ENCODE peak calls at places on chromosomes 11 and 22, in six cellular contexts. N is neural progenitor cell, X is OCI-LY7, B is neuronal stem cell, M is astrocyte, S is fibroblast of lung. D is an unnamed sample.

GRCh38 chr11:115607621-115608191 is 103.5 kb upstream of the CADM1 start:
- DNase-seq in N (peak; percentile 31), X (no peak), B (no peak), M (peak; percentile 75), S (no peak), D (no peak)

GRCh38 chr22:45261407-45262088 is 20.9 kb upstream of the KIAA0930 start:
- DNase-seq in N (no peak), X (peak; percentile 65), B (no peak), M (no peak), S (no peak), D (peak; percentile 23)

GRCh38 chr11:65404210-65404609 is 17.8 kb downstream of the FRMD8 start:
- DNase-seq in N (no peak), X (no peak), B (no peak), M (no peak), S (no peak), D (peak; percentile 75)

GRCh38 chr11:130211781-130212401 is 52.3 kb downstream of the ST14 start:
- DNase-seq in N (no peak), X (no peak), B (no peak), M (no peak), S (no peak), D (peak; percentile 66)

GRCh38 chr11:118418770-118419169 is 17.4 kb downstream of the ATP5MG start:
- DNase-seq in N (no peak), X (no peak), B (no peak), M (no peak), S (no peak), D (peak; percentile 22)

GRCh38 chr11:48020092-48020755 is 39.9 kb downstream of the PTPRJ start:
- DNase-seq in N (no peak), X (peak; percentile 92), B (no peak), M (no peak), S (no peak), D (peak; percentile 38)

GRCh38 chr11:8261921-8262551 is 1.6 kb downstream of the LMO1 start:
- DNase-seq in N (no peak), X (no peak), B (no peak), M (no peak), S (no peak), D (peak; percentile 73)

GRCh38 chr22:39098026-39098425 is 982 bp downstream of the APOBEC3H start:
- DNase-seq in N (peak; percentile 72), X (peak; percentile 30), B (no peak), M (no peak), S (no peak), D (no peak)

GRCh38 chr11:46686886-46687810 is 13.3 kb downstream of the ARHGAP1 start:
- DNase-seq in N (no peak), X (no peak), B (no peak), M (peak; percentile 82), S (peak; percentile 92), D (peak; percentile 98)

GRCh38 chr22:22855617-22856308 is 31.9 kb upstream of the IGLL5 start:
- DNase-seq in N (peak; percentile 54), X (peak; percentile 82), B (no peak), M (no peak), S (no peak), D (no peak)

GRCh38 chr11:19561011-19561410 is 151.6 kb upstream of the NAV2 start:
- DNase-seq in N (no peak), X (no peak), B (no peak), M (peak; percentile 22), S (peak; percentile 24), D (no peak)

GRCh38 chr22:39947488-39948216 is 12.5 kb upstream of the TMA7B start:
- DNase-seq in N (no peak), X (no peak), B (no peak), M (no peak), S (no peak), D (no peak)

GRCh38 chr11:126332221-126332711 is 23.2 kb upstream of the ST3GAL4 start:
- DNase-seq in N (no peak), X (no peak), B (no peak), M (peak; percentile 82), S (peak; percentile 85), D (peak; percentile 97)

GRCh38 chr11:56412396-56412795 is at the start of gene OR5AL1:
- DNase-seq in N (no peak), X (no peak), B (no peak), M (no peak), S (no peak), D (no peak)

GRCh38 chr11:18209058-18209457 is 27.5 kb downstream of the SAA4 start:
- DNase-seq in N (no peak), X (no peak), B (no peak), M (no peak), S (no peak), D (no peak)

GRCh38 chr11:5092821-5093585 is 23.6 kb downstream of the OR52E1 start:
- DNase-seq in N (no peak), X (no peak), B (no peak), M (no peak), S (no peak), D (peak; percentile 15)

GRCh38 chr11:11010624-11011127 is 152.8 kb upstream of the ZBED5 start:
- DNase-seq in N (peak; percentile 70), X (no peak), B (peak; percentile 29), M (peak; percentile 12), S (peak; percentile 20), D (no peak)

GRCh38 chr11:45045692-45046471 is 95.2 kb upstream of the TP53I11 start:
- DNase-seq in N (no peak), X (no peak), B (no peak), M (peak; percentile 34), S (peak; percentile 56), D (peak; percentile 88)

GRCh38 chr11:129710423-129710822 is 105.2 kb upstream of the TMEM45B start:
- DNase-seq in N (no peak), X (no peak), B (no peak), M (no peak), S (no peak), D (no peak)

GRCh38 chr11:8867856-8868705 is 42.9 kb upstream of the AKIP1 start:
- DNase-seq in N (no peak), X (no peak), B (no peak), M (peak; percentile 64), S (peak; percentile 67), D (no peak)

GRCh38 chr11:1086171-1087102 is 11.8 kb downstream of the MUC2 start:
- DNase-seq in N (no peak), X (no peak), B (no peak), M (no peak), S (no peak), D (peak; percentile 84)

GRCh38 chr11:129312741-129313587 is 62.7 kb upstream of the BARX2 start:
- DNase-seq in N (no peak), X (no peak), B (no peak), M (no peak), S (peak; percentile 45), D (no peak)

GRCh38 chr22:35861451-35861850 is 143.8 kb downstream of the APOL5 start:
- DNase-seq in N (no peak), X (peak; percentile 84), B (no peak), M (no peak), S (no peak), D (no peak)

GRCh38 chr11:77346906-77347603 is 45.6 kb upstream of the GDPD4 start:
- DNase-seq in N (no peak), X (no peak), B (no peak), M (peak; percentile 97), S (peak; percentile 67), D (peak; percentile 48)

GRCh38 chr11:28981331-28981865 is 873.2 kb downstream of the METTL15 start:
- DNase-seq in N (no peak), X (no peak), B (no peak), M (peak; percentile 27), S (peak; percentile 9), D (no peak)

GRCh38 chr22:49327411-49327810 is 500.3 kb downstream of the BRD1 start:
- DNase-seq in N (no peak), X (no peak), B (no peak), M (no peak), S (no peak), D (peak; percentile 60)

GRCh38 chr11:117316197-117316961 is at the start of gene BACE1:
- DNase-seq in N (peak; percentile 96), X (no peak), B (peak; percentile 83), M (peak; percentile 76), S (peak; percentile 88), D (peak; percentile 98)

GRCh38 chr22:29780781-29781676 is 13.9 kb downstream of the UQCR10 start:
- DNase-seq in N (no peak), X (no peak), B (no peak), M (peak; percentile 93), S (peak; percentile 52), D (peak; percentile 88)

GRCh38 chr11:2445948-2446551 is 1.2 kb downstream of the KCNQ1 start:
- DNase-seq in N (no peak), X (no peak), B (no peak), M (no peak), S (no peak), D (peak; percentile 92)

GRCh38 chr11:134331565-134332188 is at the start of gene GLB1L2:
- DNase-seq in N (peak; percentile 91), X (no peak), B (peak; percentile 75), M (no peak), S (peak; percentile 25), D (peak; percentile 88)

GRCh38 chr11:131430466-131431176 is 60.2 kb downstream of the NTM start:
- DNase-seq in N (no peak), X (no peak), B (no peak), M (no peak), S (peak; percentile 18), D (no peak)

DNA sequence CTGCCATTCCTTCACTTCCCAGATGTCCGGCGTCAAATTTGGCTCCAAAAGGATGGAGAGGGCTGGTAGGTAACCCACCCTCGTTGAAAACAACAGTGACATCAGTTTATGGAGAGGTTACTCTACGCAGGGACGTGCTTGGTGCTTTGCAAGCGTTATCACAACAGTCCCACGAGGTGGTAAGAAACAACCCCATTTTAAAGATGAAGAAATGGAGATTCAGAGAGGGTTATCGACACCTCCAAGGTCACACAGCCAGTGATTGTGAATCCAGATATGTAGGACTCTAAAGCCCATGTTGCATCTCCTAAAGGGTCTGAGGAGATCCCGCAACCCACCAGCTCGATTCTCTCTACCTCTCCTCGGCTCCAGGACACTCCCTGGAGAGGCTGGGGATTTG is 773 bp downstream of the MIAT start:
- DNase-seq in N (no peak), X (no peak), B (no peak), M (no peak), S (no peak), D (no peak)
- H3K4me3 ChIP-seq in N (peak overlapping the region; percentile 97), X (peak overlapping the region; percentile 29), B (peak overlapping the region; percentile 63), M (peak overlapping the region; percentile 8), S (peak overlapping the region; percentile 40), D (peak overlapping the region; percentile 53)

DNA sequence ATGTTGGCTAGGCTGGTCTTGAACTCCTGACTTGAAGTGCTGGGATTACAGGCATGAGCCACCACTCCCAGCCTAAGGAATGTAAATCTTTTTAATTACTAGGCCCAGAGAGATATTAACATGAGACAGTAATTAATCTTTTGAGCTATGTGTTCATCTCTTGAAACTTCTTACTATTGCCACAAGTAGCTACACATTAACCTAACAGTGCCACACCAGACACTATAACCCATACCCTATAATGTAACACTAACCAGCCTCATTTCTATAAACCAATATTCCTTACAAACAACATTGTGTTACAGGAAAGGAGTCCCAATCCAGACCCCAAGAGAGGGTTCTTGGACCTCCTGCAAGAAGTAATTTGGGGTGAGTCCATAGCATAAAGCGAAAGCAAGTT is 8.0 kb upstream of the COX8A start:
- DNase-seq in N (no peak), X (no peak), B (no peak), M (no peak), S (no peak), D (no peak)
- H3K9me3 ChIP-seq in N (no peaks in the 10 kb centered on the region), X (no peaks in the 10 kb centered on the region), B (peaks cover 2% of the 10 kb centered on the region), M (no peaks in the 10 kb centered on the region), S (no peaks in the 10 kb centered on the region), D (no peaks in the 10 kb centered on the region)

GRCh38 chr11:96964661-96965060 is 574.8 kb downstream of the JRKL start:
- DNase-seq in N (peak; percentile 2), X (no peak), B (no peak), M (no peak), S (no peak), D (no peak)
- H3K4me2 ChIP-seq in N (no peak overlapping the region), X (no peak overlapping the region), B (no peak overlapping the region), M (no peak overlapping the region), S (no peak overlapping the region), D (no peak overlapping the region)

GRCh38 chr22:21758465-21758864 is 22.9 kb upstream of the YPEL1 start:
- DNase-seq in N (no peak), X (no peak), B (no peak), M (no peak), S (no peak), D (no peak)
- H3K4me3 ChIP-seq in N (no peak overlapping the region), X (no peak overlapping the region), B (no peak overlapping the region), M (no peak overlapping the region), S (no peak overlapping the region), D (no peak overlapping the region)